ENCODE peak calls at places on chromosomes 12 and 14, in nine cellular contexts. F, K, Z, H, W, R, G, N and M are unnamed samples.
A peak's percentile ranks its signal among the peaks of the same experiment; 100 is the strongest.

GRCh38 chr12:79826267-79827128 is 108.4 kb downstream of the PPP1R12A start:
- DNase-seq in F (peak; percentile 8), K (no peak), Z (no peak), H (no peak), W (no peak), R (no peak), G (no peak), N (no peak), M (peak; percentile 12)

GRCh38 chr14:27090716-27091115 is 492.9 kb upstream of the NOVA1 start:
- DNase-seq in F (no peak), K (no peak), Z (no peak), H (no peak), W (no peak), R (no peak), G (no peak), N (no peak), M (no peak)

GRCh38 chr12:124418791-124419190 is 123.9 kb downstream of the RFLNA start:
- DNase-seq in F (no peak), K (no peak), Z (no peak), H (no peak), W (no peak), R (no peak), G (no peak), N (no peak), M (no peak)

GRCh38 chr14:25993830-25994229 is 604.0 kb downstream of the NOVA1 start:
- DNase-seq in F (no peak), K (no peak), Z (no peak), H (no peak), W (no peak), R (no peak), G (no peak), N (no peak), M (no peak)

GRCh38 chr12:89552376-89552775 is 26.5 kb upstream of the POC1B start:
- DNase-seq in F (no peak), K (no peak), Z (no peak), H (peak; percentile 36), W (no peak), R (no peak), G (no peak), N (no peak), M (peak; percentile 32)

GRCh38 chr12:46389130-46389616 is 16.6 kb upstream of the SLC38A2 start:
- DNase-seq in F (no peak), K (no peak), Z (no peak), H (peak; percentile 86), W (no peak), R (no peak), G (no peak), N (no peak), M (no peak)

GRCh38 chr12:97912943-97913342 is 450.3 kb downstream of the RMST start:
- DNase-seq in F (no peak), K (no peak), Z (no peak), H (no peak), W (no peak), R (no peak), G (no peak), N (no peak), M (peak; percentile 1)

GRCh38 chr12:107488666-107489065 is 196.9 kb upstream of the PWP1 start:
- DNase-seq in F (no peak), K (no peak), Z (no peak), H (peak; percentile 52), W (no peak), R (no peak), G (no peak), N (no peak), M (no peak)

GRCh38 chr12:114691810-114692557 is 8.0 kb upstream of the TBX3 start:
- DNase-seq in F (peak; percentile 52), K (no peak), Z (no peak), H (no peak), W (no peak), R (no peak), G (peak; percentile 51), N (peak; percentile 11), M (peak; percentile 53)

GRCh38 chr14:104844306-104845032 is 20.6 kb upstream of the CEP170B start:
- DNase-seq in F (peak; percentile 54), K (no peak), Z (no peak), H (peak; percentile 26), W (no peak), R (no peak), G (peak; percentile 55), N (no peak), M (peak; percentile 28)

GRCh38 chr12:14256555-14257169 is 108.8 kb upstream of the ATF7IP start:
- DNase-seq in F (peak; percentile 77), K (peak; percentile 82), Z (peak; percentile 80), H (peak; percentile 92), W (peak; percentile 52), R (peak; percentile 94), G (peak; percentile 92), N (peak; percentile 42), M (peak; percentile 81)

GRCh38 chr12:117387832-117388231 is 26.4 kb upstream of the NOS1 start:
- DNase-seq in F (no peak), K (no peak), Z (no peak), H (no peak), W (no peak), R (no peak), G (no peak), N (no peak), M (no peak)

GRCh38 chr14:31232081-31232480 is 24.5 kb upstream of the HECTD1 start:
- DNase-seq in F (no peak), K (no peak), Z (no peak), H (no peak), W (no peak), R (no peak), G (no peak), N (no peak), M (no peak)

GRCh38 chr12:76137611-76138010 is 53.1 kb upstream of the NAP1L1 start:
- DNase-seq in F (no peak), K (peak; percentile 12), Z (no peak), H (peak; percentile 6), W (no peak), R (no peak), G (peak; percentile 2), N (no peak), M (no peak)

DNA sequence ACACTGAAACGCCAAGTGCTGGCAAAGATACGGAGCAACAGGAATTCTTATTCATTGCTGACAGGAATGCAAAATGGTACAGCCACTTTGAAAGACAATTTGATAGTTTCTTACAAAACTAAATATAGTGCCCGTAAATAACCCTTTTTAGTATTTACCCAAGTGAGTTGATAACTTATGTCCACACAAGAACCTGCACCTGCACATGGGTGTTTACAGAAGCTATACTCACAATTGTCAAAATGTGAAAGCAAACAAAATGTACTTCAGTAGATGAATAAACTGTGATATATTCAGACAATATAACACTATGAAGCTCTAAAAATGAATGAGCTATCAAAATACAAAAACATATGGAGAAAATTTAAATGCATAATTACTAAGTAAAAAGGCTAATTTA is 86.6 kb downstream of the ATXN7L3B start:
- DNase-seq in F (no peak), K (no peak), Z (no peak), H (no peak), W (no peak), R (no peak), G (no peak), N (no peak), M (no peak)
- TF ChIP-seq EZH2phosphoT487 in F (no peak), K (no peak), Z (no peak), H (no peak), W (no peak), R (no peak), G (no peak), N (no peak), M (no peak)

GRCh38 chr12:55227643-55228042 is 6.8 kb downstream of the OR10A7 start:
- DNase-seq in F (no peak), K (no peak), Z (no peak), H (no peak), W (no peak), R (no peak), G (no peak), N (no peak), M (no peak)
- TF ChIP-seq EZH2phosphoT487 in F (no peak), K (no peak), Z (no peak), H (no peak), W (no peak), R (no peak), G (no peak), N (no peak), M (no peak)

GRCh38 chr14:73783107-73783727 is 68.4 kb upstream of the PTGR2 start:
- DNase-seq in F (peak; percentile 96), K (no peak), Z (no peak), H (no peak), W (no peak), R (no peak), G (peak; percentile 67), N (no peak), M (no peak)
- TF ChIP-seq EZH2phosphoT487 in F (peak; percentile 94), K (no peak), Z (no peak), H (no peak), W (no peak), R (no peak), G (no peak), N (no peak), M (no peak)

GRCh38 chr12:122067966-122068365 is 10.6 kb upstream of the MLXIP start:
- DNase-seq in F (no peak), K (no peak), Z (no peak), H (no peak), W (peak; percentile 73), R (peak; percentile 90), G (no peak), N (no peak), M (no peak)

GRCh38 chr12:122067548-122067947 is 11.0 kb upstream of the MLXIP start:
- DNase-seq in F (no peak), K (no peak), Z (no peak), H (no peak), W (no peak), R (no peak), G (no peak), N (no peak), M (no peak)

GRCh38 chr12:122076743-122077495 is 1.6 kb upstream of the MLXIP start:
- DNase-seq in F (no peak), K (no peak), Z (no peak), H (no peak), W (no peak), R (peak; percentile 48), G (no peak), N (no peak), M (no peak)

GRCh38 chr12:122073815-122074214 is 4.7 kb upstream of the MLXIP start:
- DNase-seq in F (no peak), K (no peak), Z (no peak), H (no peak), W (no peak), R (no peak), G (no peak), N (no peak), M (no peak)

DNA sequence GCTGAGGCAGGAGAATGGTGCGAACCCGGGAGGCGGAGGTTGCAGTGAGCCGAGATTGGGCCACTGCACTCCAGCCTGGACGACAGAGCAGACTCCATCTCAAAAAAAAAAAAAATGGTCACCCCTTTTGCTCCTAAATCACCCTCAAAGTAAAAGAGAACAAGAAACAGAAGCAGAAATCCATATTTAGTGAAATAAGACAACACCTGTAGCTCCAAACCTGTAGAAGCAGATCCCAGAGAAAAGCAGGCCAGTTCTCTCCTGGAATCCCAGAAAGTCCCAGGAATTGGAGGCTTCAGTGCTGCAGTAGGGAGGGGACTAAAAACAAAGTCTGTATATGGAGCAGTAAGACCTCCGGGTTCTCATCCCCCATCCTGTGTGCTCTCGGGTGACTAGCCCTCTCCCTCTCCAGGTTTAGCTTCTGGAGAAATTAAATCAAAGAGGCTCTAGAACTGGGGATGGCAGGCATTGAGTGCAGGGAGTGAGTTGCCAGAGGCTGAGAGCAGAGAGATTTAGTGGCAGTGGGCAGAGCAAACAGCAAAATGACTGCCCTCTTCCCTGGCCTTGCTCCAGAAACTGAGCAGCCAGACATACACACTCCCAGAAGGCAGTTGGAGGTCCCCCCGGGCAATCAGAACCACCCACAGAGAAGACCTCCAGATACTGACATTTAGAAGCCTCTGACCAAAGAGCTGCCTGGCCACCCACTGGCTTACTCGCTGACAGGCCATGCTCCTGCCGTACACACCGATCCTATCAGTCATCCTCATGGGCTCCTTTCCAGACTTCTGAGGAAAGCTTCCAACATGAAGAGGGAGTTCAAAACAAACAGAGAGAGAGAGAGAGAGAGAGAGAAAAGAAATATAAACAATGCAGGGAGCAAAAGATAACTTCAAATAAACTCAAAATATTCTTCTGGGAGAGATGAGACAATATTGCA is 6.3 kb upstream of the MLXIP start:
- DNase-seq in F (peak; percentile 26), K (peak; percentile 69), Z (no peak), H (peak; percentile 93), W (no peak), R (no peak), G (no peak), N (peak; percentile 83), M (peak; percentile 90)
- TF ChIP-seq EZH2phosphoT487 in F (no peak), K (no peak), Z (no peak), H (no peak), W (no peak), R (no peak), G (no peak), N (no peak), M (no peak)